ENCODE peak calls at places on chromosomes 11 and 22, in five cellular contexts. Z is astrocyte, U is endothelial cell of umbilical vein, Q is RWPE1, D is ovary. I is an unnamed sample.
A peak's percentile ranks its signal among the peaks of the same experiment; 100 is the strongest.

GRCh38 chr11:18010977-18011586 is 1.8 kb downstream of the SERGEF start:
- DNase-seq in Z (no peak), U (no peak), Q (no peak), D (no peak), I (no peak)

GRCh38 chr11:45736424-45736823 is 68.5 kb upstream of the SLC35C1 start:
- DNase-seq in Z (peak; percentile 16), U (no peak), Q (peak; percentile 75), D (no peak), I (peak; percentile 9)

GRCh38 chr11:79201637-79202347 is 239.0 kb downstream of the TENM4 start:
- DNase-seq in Z (no peak), U (no peak), Q (no peak), D (no peak), I (no peak)

GRCh38 chr22:49962751-49963646 is 2.4 kb downstream of the PIM3 start:
- DNase-seq in Z (no peak), U (no peak), Q (no peak), D (peak; percentile 76), I (no peak)

GRCh38 chr11:65425105-65425970 is 2.7 kb downstream of the NEAT1 start:
- DNase-seq in Z (peak; percentile 76), U (peak; percentile 65), Q (no peak), D (peak; percentile 37), I (peak; percentile 75)

GRCh38 chr11:122170815-122171475 is 54.9 kb upstream of the BLID start:
- DNase-seq in Z (peak; percentile 93), U (peak; percentile 26), Q (no peak), D (no peak), I (peak; percentile 94)

GRCh38 chr11:132821027-132821426 is 711.3 kb downstream of the OPCML start:
- DNase-seq in Z (peak; percentile 24), U (no peak), Q (no peak), D (no peak), I (peak; percentile 63)

GRCh38 chr11:107606122-107606521 is 15.2 kb downstream of the ELMOD1 start:
- DNase-seq in Z (no peak), U (no peak), Q (no peak), D (no peak), I (peak; percentile 8)

GRCh38 chr11:29780756-29781155 is 236.1 kb downstream of the KCNA4 start:
- DNase-seq in Z (no peak), U (no peak), Q (no peak), D (no peak), I (no peak)

GRCh38 chr11:120212259-120212888 is 1.5 kb downstream of the OAF start:
- DNase-seq in Z (no peak), U (peak; percentile 26), Q (no peak), D (no peak), I (no peak)

GRCh38 chr11:69274531-69275016 is 19.4 kb upstream of the MYEOV start:
- DNase-seq in Z (no peak), U (no peak), Q (peak; percentile 91), D (no peak), I (no peak)

GRCh38 chr11:119202554-119202953 is 3.6 kb upstream of the CBL start:
- DNase-seq in Z (no peak), U (no peak), Q (no peak), D (no peak), I (no peak)

GRCh38 chr11:3380706-3381570 is 2.0 kb upstream of the ZNF195 start:
- DNase-seq in Z (no peak), U (no peak), Q (no peak), D (peak; percentile 41), I (peak; percentile 68)

GRCh38 chr22:29275167-29275566 is 7.1 kb downstream of the EWSR1 start:
- DNase-seq in Z (no peak), U (no peak), Q (no peak), D (no peak), I (no peak)

GRCh38 chr11:68142028-68142412 is 20.8 kb upstream of the CHKA start:
- DNase-seq in Z (no peak), U (no peak), Q (no peak), D (no peak), I (no peak)

GRCh38 chr11:118929496-118930151 is 3.9 kb upstream of the BCL9L start:
- DNase-seq in Z (peak; percentile 87), U (peak; percentile 80), Q (peak; percentile 88), D (peak; percentile 91), I (peak; percentile 81)

GRCh38 chr11:67312187-67313021 is 9.1 kb downstream of the SSH3 start:
- DNase-seq in Z (no peak), U (no peak), Q (peak; percentile 85), D (no peak), I (no peak)

GRCh38 chr11:124442442-124442841 is 3.1 kb downstream of the OR8B8 start:
- DNase-seq in Z (no peak), U (no peak), Q (no peak), D (no peak), I (no peak)

GRCh38 chr11:82732734-82733443 is 775 bp downstream of the FAM181B start:
- DNase-seq in Z (no peak), U (peak; percentile 6), Q (peak; percentile 25), D (peak; percentile 26), I (no peak)

DNA sequence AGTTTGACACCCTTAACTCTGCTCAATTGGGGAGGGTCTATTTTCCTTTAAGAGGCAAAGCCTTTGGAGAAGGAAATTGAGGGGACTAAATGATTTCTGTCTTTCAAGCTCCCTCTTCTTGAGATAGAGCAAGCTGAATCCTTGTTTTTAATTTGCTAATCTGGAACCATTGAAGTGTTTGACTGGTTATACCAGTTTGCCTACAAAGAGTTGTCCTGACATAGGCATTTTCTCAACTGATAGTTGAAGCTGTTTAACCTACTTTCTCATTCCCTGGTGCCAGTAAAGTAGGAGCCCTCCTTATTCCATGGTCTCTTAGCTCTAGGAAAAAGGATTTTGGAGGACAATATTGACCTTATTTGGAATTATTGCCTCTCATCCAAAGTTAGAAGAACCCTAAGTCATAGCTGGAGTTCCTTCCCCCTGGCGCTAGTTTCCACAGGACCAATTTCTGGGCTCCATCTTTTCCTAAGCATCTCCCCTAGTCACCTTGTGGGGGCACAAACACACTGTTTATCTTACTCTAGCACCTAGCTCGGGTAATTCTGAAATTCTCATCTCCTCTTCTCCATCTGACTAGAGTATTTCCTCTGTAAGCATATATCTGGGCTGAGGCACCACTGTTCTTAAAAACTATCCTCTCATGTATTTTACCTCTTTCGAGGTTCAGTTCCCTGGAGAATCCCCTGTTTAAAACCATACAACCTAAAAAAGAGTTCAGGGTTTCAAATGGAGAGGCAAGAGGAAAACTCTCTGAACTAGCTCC is 7.4 kb downstream of the ZDHHC5 start:
- DNase-seq in Z (no peak), U (no peak), Q (no peak), D (no peak), I (no peak)
- TF ChIP-seq CTCF in Z (no peak), U (no peak), Q (no peak), D (no peak), I (no peak)

DNA sequence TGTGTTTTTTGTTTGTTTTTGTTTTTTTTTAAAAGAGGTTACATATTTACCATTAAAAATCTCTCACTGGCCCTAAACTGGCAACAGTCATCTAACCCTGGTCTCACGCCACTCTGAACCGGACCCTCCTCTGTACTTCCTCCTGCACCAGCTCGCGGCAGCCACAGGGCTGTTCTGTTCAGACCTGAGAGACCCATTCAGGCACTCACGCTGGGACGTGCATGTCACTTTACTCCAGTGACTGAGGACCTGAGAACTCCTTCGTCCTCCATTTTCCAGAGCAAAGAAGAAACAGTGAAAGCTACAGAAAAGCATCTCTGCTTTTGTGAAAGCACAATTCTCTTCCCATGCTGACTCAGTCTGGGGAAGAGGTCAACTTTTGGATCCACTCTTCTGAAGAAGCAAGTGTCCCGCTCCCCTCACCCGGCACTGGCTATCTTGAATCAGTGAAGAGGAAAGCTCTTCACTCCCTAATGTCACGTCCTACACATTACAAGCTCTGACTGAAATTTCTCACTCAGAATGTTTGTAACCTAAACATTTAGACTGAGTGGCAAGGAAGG is 24.6 kb downstream of the PISD start:
- DNase-seq in Z (no peak), U (no peak), Q (no peak), D (no peak), I (no peak)
- TF ChIP-seq CTCF in Z (no peak), U (no peak), Q (no peak), D (no peak), I (no peak)

DNA sequence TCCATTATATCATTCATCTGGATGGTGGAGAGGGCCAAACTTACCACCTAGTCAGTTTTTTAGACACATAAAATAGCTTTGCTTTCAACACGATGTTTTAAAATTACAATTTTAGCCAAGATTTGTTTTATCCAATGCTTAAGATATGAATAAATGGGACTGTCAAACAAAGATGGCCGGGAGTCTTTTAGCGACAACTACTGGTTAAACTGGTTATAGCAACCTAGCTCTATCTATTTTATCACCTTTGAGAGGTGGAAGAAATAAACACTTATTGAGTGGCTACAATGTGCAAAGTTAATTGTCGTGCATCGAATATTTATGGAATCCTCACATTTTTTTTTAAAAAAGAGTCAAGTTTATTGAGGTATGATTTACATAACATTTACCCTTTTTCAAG is 279.8 kb downstream of the MIAT start:
- DNase-seq in Z (no peak), U (no peak), Q (no peak), D (no peak), I (peak; percentile 4)
- TF ChIP-seq CTCF in Z (no peak), U (no peak), Q (no peak), D (no peak), I (no peak)

GRCh38 chr22:39244073-39244495 is 698 bp downstream of the PDGFB start:
- DNase-seq in Z (no peak), U (no peak), Q (no peak), D (no peak), I (no peak)
- TF ChIP-seq CTCF in Z (no peak), U (peak; percentile 21), Q (no peak), D (no peak), I (no peak)

GRCh38 chr11:111603633-111604130 is 1.4 kb downstream of the SIK2 start:
- DNase-seq in Z (no peak), U (peak; percentile 49), Q (no peak), D (no peak), I (peak; percentile 18)

GRCh38 chr11:111601979-111602864 is at the start of gene SIK2:
- DNase-seq in Z (peak; percentile 83), U (peak; percentile 95), Q (peak; percentile 92), D (peak; percentile 98), I (peak; percentile 98)

GRCh38 chr11:111605681-111606080 is 3.4 kb downstream of the SIK2 start:
- DNase-seq in Z (no peak), U (no peak), Q (no peak), D (no peak), I (no peak)

GRCh38 chr11:111602865-111603632 is 800 bp downstream of the SIK2 start:
- DNase-seq in Z (peak; percentile 37), U (no peak), Q (peak; percentile 26), D (no peak), I (no peak)

DNA sequence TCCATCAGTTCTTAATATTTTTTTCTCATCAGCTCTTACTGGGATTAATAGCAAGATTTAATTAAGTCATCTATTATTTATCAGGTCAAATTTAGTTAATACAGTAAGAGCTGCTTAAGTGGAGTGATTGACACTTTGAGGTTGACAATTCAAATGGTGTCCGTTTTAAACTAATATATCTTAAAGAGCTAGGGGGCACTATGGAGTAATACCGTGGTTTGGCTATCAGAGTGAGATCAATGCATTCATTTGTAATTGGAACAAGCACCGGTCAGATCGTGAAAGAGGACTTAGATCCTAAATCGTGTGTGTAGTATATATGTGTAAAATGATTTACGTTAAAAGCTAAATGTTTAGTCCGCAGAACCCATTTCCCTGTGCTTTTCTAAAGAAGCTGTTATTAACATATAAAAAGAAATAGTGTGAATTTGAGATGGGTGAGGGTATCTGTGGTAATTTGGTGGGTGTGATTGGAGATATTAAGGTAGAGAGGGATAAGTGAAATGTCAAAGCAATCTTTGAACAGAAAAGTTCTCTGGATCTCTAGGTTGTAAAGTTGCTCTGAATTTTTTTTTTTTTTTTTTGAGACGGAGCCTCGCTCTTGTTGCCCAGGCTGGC is 2.3 kb downstream of the SIK2 start:
- DNase-seq in Z (peak; percentile 29), U (peak; percentile 79), Q (peak; percentile 29), D (no peak), I (peak; percentile 66)
- TF ChIP-seq CTCF in Z (peak; percentile 58), U (peak; percentile 30), Q (peak; percentile 63), D (peak; percentile 68), I (peak; percentile 26)

GRCh38 chr11:131025020-131025419 is 108.7 kb upstream of the SNX19 start:
- DNase-seq in Z (peak; percentile 52), U (no peak), Q (peak; percentile 32), D (no peak), I (peak; percentile 52)
- TF ChIP-seq CTCF in Z (peak; percentile 76), U (no peak), Q (no peak), D (no peak), I (peak; percentile 73)

I was measured in foreskin fibroblast.